ENCODE peak calls at places on chromosomes 4 and X, in seven cellular contexts. C is activated CD4-positive, alpha-beta T cell treated with anti-CD3 and anti-CD28 coated beads for 24 hours; S is fibroblast of mammary gland; X is body of pancreas; K is HT1080; T is T-helper 1 cell; E is AG20443. U is an unnamed sample.

GRCh38 chrX:103254171-103254824 is 657 bp downstream of the TCEAL8 start:
- DNase-seq in S (peak), T (no peak), X (peak), C (peak), E (peak), K (peak), U (no peak)

GRCh38 chr4:81032174-81032551 is 1.7 kb downstream of the BMP3 start:
- DNase-seq in C (no peak), T (no peak), X (no peak), K (no peak), E (no peak), S (no peak), U (no peak)

GRCh38 chr4:56049428-56050212 is 100.9 kb downstream of the CEP135 start:
- DNase-seq in X (peak), T (no peak), K (peak), C (no peak), S (peak), E (peak), U (no peak)

GRCh38 chrX:70168238-70169188 is 8.8 kb upstream of the DGAT2L6 start:
- DNase-seq in T (no peak), E (peak), X (peak), S (peak), C (no peak), K (peak), U (peak)

GRCh38 chr4:38132140-38132673 is 172.0 kb downstream of the PTTG2 start:
- DNase-seq in T (peak), K (peak), S (peak), E (peak), C (peak), X (peak), U (peak)

GRCh38 chrX:119503484-119503861 is 35.2 kb downstream of the SLC25A5 start:
- DNase-seq in E (peak), K (peak), X (peak), C (no peak), S (peak), T (no peak), U (peak)

GRCh38 chr4:83364312-83364711 is 29.7 kb upstream of the HPSE start:
- DNase-seq in T (no peak), K (no peak), C (no peak), X (no peak), S (no peak), E (no peak), U (no peak)

GRCh38 chr4:1376391-1376840 is 29.4 kb downstream of the UVSSA start:
- DNase-seq in X (no peak), K (no peak), S (no peak), C (no peak), E (no peak), T (no peak), U (no peak)

GRCh38 chrX:129706395-129707072 is 32.2 kb upstream of the XPNPEP2 start:
- DNase-seq in S (no peak), X (peak), T (no peak), K (peak), C (no peak), E (no peak), U (no peak)

GRCh38 chr4:154344686-154345085 is 146.9 kb downstream of the DCHS2 start:
- DNase-seq in K (no peak), T (no peak), S (no peak), X (no peak), E (no peak), C (no peak), U (no peak)

GRCh38 chr4:89803915-89804314 is 33.0 kb downstream of the SNCA start:
- DNase-seq in C (no peak), S (no peak), X (no peak), E (no peak), K (no peak), T (no peak), U (no peak)

GRCh38 chrX:48540015-48540350 is 469 bp downstream of the TBC1D25 start:
- DNase-seq in X (peak), E (peak), C (peak), K (no peak), S (peak), T (peak), U (no peak)

GRCh38 chr4:159142254-159142653 is 39.4 kb downstream of the RAPGEF2 start:
- DNase-seq in E (peak), T (no peak), C (no peak), K (no peak), X (peak), S (peak), U (no peak)

GRCh38 chr4:112234952-112235609 is 3.5 kb downstream of the AP1AR start:
- DNase-seq in K (peak), S (peak), X (peak), E (peak), T (peak), C (peak), U (peak)

GRCh38 chrX:66008403-66008970 is 31.4 kb downstream of the VSIG4 start:
- DNase-seq in K (no peak), C (no peak), S (no peak), E (no peak), X (no peak), T (no peak), U (no peak)

GRCh38 chrX:50838820-50839600 is 25.0 kb upstream of the SHROOM4 start:
- DNase-seq in E (peak), C (no peak), T (no peak), S (peak), K (peak), X (no peak), U (no peak)

GRCh38 chr4:113610542-113610941 is 151.0 kb downstream of the CAMK2D start:
- DNase-seq in S (no peak), X (peak), T (no peak), E (no peak), K (no peak), C (no peak), U (no peak)

GRCh38 chrX:150504399-150505186 is 63.8 kb upstream of the MTM1 start:
- DNase-seq in T (no peak), K (peak), S (peak), E (peak), C (no peak), X (peak), U (no peak)

GRCh38 chr4:101621120-101621519 is 169.4 kb upstream of the BANK1 start:
- DNase-seq in C (no peak), E (peak), S (peak), T (no peak), X (no peak), K (peak), U (peak)

GRCh38 chrX:153307546-153308175 is 13.9 kb downstream of the PNMA6F start:
- DNase-seq in E (no peak), K (no peak), C (no peak), X (no peak), T (no peak), S (no peak), U (no peak)

GRCh38 chr4:184347251-184348239 is 126.8 kb downstream of the IRF2 start:
- DNase-seq in X (peak), T (no peak), E (peak), S (peak), K (peak), C (no peak), U (no peak)

GRCh38 chrX:115531818-115532403 is 29.1 kb upstream of the PLS3 start:
- DNase-seq in T (no peak), X (no peak), E (peak), K (peak), S (peak), C (no peak), U (no peak)

GRCh38 chr4:38036548-38036947 is 76.3 kb downstream of the PTTG2 start:
- DNase-seq in T (no peak), X (no peak), S (no peak), E (no peak), C (no peak), K (no peak), U (no peak)

GRCh38 chr4:26782168-26782829 is 78.3 kb upstream of the STIM2 start:
- DNase-seq in T (no peak), X (no peak), E (no peak), S (peak), K (no peak), C (no peak), U (no peak)